ENCODE peak calls at places on chromosomes 16 and 17, in ten cellular contexts. A, S, V, K, E, I, T, Z, F and X are unnamed samples.

GRCh38 chr16:86994651-86995171 is 322.5 kb downstream of the C16orf95 start:
- DNase-seq in E (no peak), A (no peak), T (no peak), S (no peak), Z (peak; percentile 89), I (no peak), K (no peak), V (no peak), F (no peak), X (no peak)

GRCh38 chr16:964696-965395 is 5.9 kb downstream of the LMF1 start:
- DNase-seq in K (peak; percentile 75), S (no peak), Z (no peak), T (no peak), F (peak; percentile 87), E (no peak), I (no peak), V (no peak), A (peak; percentile 58), X (peak; percentile 74)

GRCh38 chr17:39631403-39631802 is 4.7 kb downstream of the PPP1R1B start:
- DNase-seq in S (no peak), E (no peak), K (peak; percentile 62), I (no peak), V (no peak), T (no peak), A (peak; percentile 83), Z (no peak), F (no peak), X (no peak)

GRCh38 chr16:79261461-79261860 is 339.1 kb downstream of the MAF start:
- DNase-seq in Z (no peak), A (no peak), I (peak; percentile 28), S (no peak), F (peak; percentile 59), E (peak; percentile 56), K (peak; percentile 64), T (peak; percentile 65), V (no peak), X (peak; percentile 51)

GRCh38 chr17:28228109-28228840 is 90.7 kb upstream of the TMEM97 start:
- DNase-seq in S (no peak), T (no peak), E (no peak), K (no peak), F (no peak), I (peak; percentile 46), A (no peak), Z (peak; percentile 55), V (no peak), X (no peak)

GRCh38 chr17:17401271-17401781 is 75.5 kb upstream of the MED9 start:
- DNase-seq in F (no peak), S (no peak), Z (peak; percentile 31), I (no peak), E (no peak), K (no peak), A (no peak), T (peak; percentile 46), V (no peak), X (no peak)

GRCh38 chr17:58330544-58330996 is 2.0 kb upstream of the TSPOAP1 start:
- DNase-seq in I (peak; percentile 18), E (peak; percentile 55), S (no peak), T (no peak), K (no peak), Z (no peak), A (no peak), V (no peak), F (no peak), X (no peak)

GRCh38 chr17:51000835-51001638 is 119.6 kb downstream of the SPAG9 start:
- DNase-seq in S (no peak), I (peak; percentile 63), K (no peak), A (peak; percentile 20), F (peak; percentile 49), V (no peak), T (no peak), Z (peak; percentile 62), E (peak; percentile 21), X (peak; percentile 68)

GRCh38 chr17:32881054-32881453 is 4.1 kb upstream of the MYO1D start:
- DNase-seq in K (no peak), Z (no peak), T (no peak), V (no peak), E (no peak), A (no peak), S (no peak), F (no peak), I (no peak), X (no peak)

GRCh38 chr17:68290955-68291835 is at the start of the genes ARSG and SLC16A6:
- DNase-seq in V (no peak), K (peak; percentile 88), F (peak; percentile 91), T (peak; percentile 85), I (peak; percentile 92), E (peak; percentile 88), Z (peak; percentile 74), S (peak; percentile 31), A (peak; percentile 7), X (peak; percentile 90)

GRCh38 chr16:52416888-52417287 is 130.1 kb downstream of the TOX3 start:
- DNase-seq in A (no peak), V (no peak), I (no peak), E (no peak), Z (no peak), F (no peak), K (no peak), S (no peak), T (no peak), X (no peak)

DNA sequence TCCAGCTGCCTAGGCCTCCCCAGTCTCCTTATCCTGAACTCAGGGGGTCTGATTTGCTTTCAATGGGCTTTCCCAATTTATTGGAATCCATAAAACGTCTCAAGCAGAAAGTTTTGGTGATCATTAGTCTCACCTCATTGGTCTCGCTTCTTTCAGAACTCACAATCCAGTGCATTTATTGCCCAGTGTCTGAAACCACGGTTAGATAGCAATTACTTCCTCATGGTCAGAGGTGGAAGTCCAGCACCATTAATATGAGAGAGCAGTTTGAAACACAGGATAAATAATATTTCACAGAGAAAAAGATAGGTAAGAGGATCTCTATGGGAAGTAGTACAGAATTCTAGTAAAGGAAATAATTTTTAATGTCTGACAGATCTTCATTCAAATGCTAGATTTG is 128.7 kb downstream of the TOX3 start:
- DNase-seq in T (no peak), K (no peak), S (no peak), F (no peak), I (no peak), Z (no peak), E (no peak), V (no peak), A (no peak), X (no peak)
- H3K4me3 ChIP-seq in T (no peak overlapping the region), K (no peak overlapping the region), S (no peak overlapping the region), F (no peak overlapping the region), I (no peak overlapping the region), Z (no peak overlapping the region), E (no peak overlapping the region), V (no peak overlapping the region), A (no peak overlapping the region), X (no peak overlapping the region)

DNA sequence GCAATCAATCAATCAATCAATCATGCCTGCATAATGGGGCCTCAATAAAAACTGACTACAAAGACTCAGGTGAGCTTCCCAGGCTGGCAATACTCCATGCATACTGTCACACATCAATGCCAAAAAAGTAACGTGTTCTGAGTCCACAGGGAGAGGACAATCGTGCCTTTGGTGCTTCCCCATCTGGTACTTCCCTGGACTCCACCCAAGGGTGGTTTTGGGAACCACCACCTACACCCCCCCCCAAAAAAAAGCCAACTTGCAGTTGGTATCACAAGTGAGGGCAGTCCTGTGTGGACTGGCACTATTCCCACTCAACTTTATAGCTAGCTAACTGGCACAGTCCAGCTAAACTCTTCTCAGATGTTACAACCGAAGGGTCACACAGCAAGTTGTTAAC is 3.1 kb downstream of the ZDHHC7 start:
- DNase-seq in I (no peak), V (no peak), T (no peak), K (peak; percentile 12), Z (no peak), A (no peak), S (no peak), E (no peak), F (no peak), X (no peak)
- H3K4me1 ChIP-seq in I (peaks cover 28% of the 10 kb centered on the region), V (peaks cover 84% of the 10 kb centered on the region), T (peaks cover 67% of the 10 kb centered on the region), K (peaks cover 79% of the 10 kb centered on the region), Z (peaks cover 58% of the 10 kb centered on the region), A (peaks cover 6% of the 10 kb centered on the region), S (peaks cover 66% of the 10 kb centered on the region), E (peaks cover 29% of the 10 kb centered on the region), F (peaks cover 46% of the 10 kb centered on the region), X (peaks cover 54% of the 10 kb centered on the region)

GRCh38 chr17:7806592-7806991 is 27.4 kb upstream of the KDM6B start:
- DNase-seq in Z (no peak), A (no peak), F (no peak), K (peak; percentile 10), S (no peak), V (no peak), I (no peak), E (no peak), T (no peak), X (no peak)

GRCh38 chr17:7798839-7799238 is 35.2 kb upstream of the KDM6B start:
- DNase-seq in Z (no peak), I (no peak), S (no peak), F (no peak), T (no peak), E (no peak), V (no peak), K (no peak), A (no peak), X (no peak)

GRCh38 chr17:7801582-7801981 is 32.4 kb upstream of the KDM6B start:
- DNase-seq in Z (no peak), T (no peak), V (no peak), K (no peak), F (no peak), E (no peak), I (no peak), S (no peak), A (no peak), X (no peak)

GRCh38 chr17:7807206-7807605 is 26.8 kb upstream of the KDM6B start:
- DNase-seq in S (no peak), Z (no peak), T (no peak), V (no peak), F (no peak), E (no peak), I (no peak), K (no peak), A (no peak), X (no peak)

DNA sequence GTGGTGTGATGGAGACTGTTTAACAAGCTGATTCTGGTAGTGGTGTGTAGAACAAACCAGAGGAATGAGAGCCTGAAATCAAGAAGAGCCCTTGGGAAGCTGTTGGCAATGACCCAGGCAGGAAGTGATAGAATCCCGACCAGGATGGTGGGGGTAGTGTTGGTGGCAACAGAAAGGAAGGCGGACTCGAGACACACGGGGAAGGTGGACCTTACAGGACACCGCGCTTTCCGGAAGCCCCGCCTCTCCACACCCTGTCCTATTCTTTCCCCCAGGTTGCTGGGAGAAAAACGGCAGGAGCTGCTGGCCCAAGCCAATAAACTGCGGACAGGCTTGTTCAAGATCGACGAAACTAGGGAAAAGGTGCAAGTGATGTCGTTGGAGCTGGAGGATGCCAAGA is 30.0 kb upstream of the KDM6B start:
- DNase-seq in E (no peak), Z (no peak), V (no peak), A (peak; percentile 32), K (peak; percentile 66), S (no peak), T (no peak), I (no peak), F (no peak), X (no peak)
- H3K27ac ChIP-seq in E (no peak overlapping the region), Z (no peak overlapping the region), V (no peak overlapping the region), A (no peak overlapping the region), K (no peak overlapping the region), S (no peak overlapping the region), T (no peak overlapping the region), I (no peak overlapping the region), F (no peak overlapping the region), X (no peak overlapping the region)

DNA sequence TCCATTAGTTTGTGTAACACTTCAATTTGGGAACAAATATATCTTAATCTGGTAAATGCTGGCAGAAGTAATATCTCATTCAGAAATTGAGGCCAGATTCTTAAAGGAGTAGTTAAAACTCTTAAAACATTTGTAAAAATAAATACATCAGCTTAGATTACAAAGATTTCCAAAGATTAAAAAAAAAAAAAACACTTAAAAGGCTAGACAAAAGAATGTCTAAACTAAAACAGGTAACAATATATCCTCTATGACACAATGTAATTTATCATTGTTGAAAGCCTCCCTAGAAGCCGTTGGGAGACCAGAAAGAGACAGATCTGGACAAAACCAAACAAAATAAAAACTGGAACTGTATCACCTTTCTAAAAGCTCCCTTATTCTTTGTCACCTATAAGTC is 3.5 kb downstream of the GPATCH8 start:
- DNase-seq in E (no peak), V (no peak), S (no peak), K (no peak), I (no peak), F (no peak), Z (no peak), T (no peak), A (no peak), X (no peak)
- H3K4me3 ChIP-seq in E (no peak overlapping the region), V (no peak overlapping the region), S (no peak overlapping the region), K (no peak overlapping the region), I (no peak overlapping the region), F (no peak overlapping the region), Z (no peak overlapping the region), T (peak overlapping the region; percentile 86), A (no peak overlapping the region), X (no peak overlapping the region)